ENCODE peak calls at places on chromosomes 4 and X, in four cellular contexts. Y is K562, F is H1, W is GM12878. K is an unnamed sample.

GRCh38 chr4:107500551-107500950 is 219.5 kb downstream of the PAPSS1 start:
- DNase-seq in W (no peak), F (no peak), Y (no peak), K (no peak)

GRCh38 chr4:55312491-55313101 is 33.4 kb upstream of the SRD5A3 start:
- DNase-seq in Y (no peak), W (no peak), F (peak; percentile 23), K (peak; percentile 33)

GRCh38 chrX:107448625-107449468 is 605 bp upstream of the FRMPD3 start:
- DNase-seq in Y (no peak), W (no peak), F (no peak), K (no peak)

GRCh38 chrX:140157611-140158010 is 192.3 kb upstream of the CXorf66 start:
- DNase-seq in W (no peak), Y (no peak), F (no peak), K (no peak)

GRCh38 chr4:177235026-177235425 is 74.6 kb upstream of the NEIL3 start:
- DNase-seq in Y (no peak), F (no peak), W (no peak), K (no peak)

GRCh38 chr4:38691251-38692008 is 27.4 kb downstream of the KLF3 start:
- DNase-seq in F (no peak), Y (no peak), W (no peak), K (no peak)

GRCh38 chr4:186660403-186660802 is 63.3 kb downstream of the FAT1 start:
- DNase-seq in Y (no peak), F (no peak), W (no peak), K (no peak)

GRCh38 chr4:77145806-77146425 is 11.1 kb upstream of the CCNG2 start:
- DNase-seq in F (no peak), Y (no peak), W (no peak), K (no peak)

GRCh38 chr4:72817012-72817411 is 248.0 kb upstream of the ADAMTS3 start:
- DNase-seq in Y (no peak), W (no peak), F (no peak), K (no peak)

GRCh38 chr4:14234330-14234729 is 606.8 kb upstream of the BOD1L1 start:
- DNase-seq in Y (no peak), W (no peak), F (no peak), K (no peak)

GRCh38 chr4:27018910-27019309 is 158.3 kb downstream of the STIM2 start:
- DNase-seq in F (no peak), W (no peak), Y (no peak), K (no peak)

GRCh38 chr4:100311181-100311580 is 120.9 kb upstream of the DDIT4L start:
- DNase-seq in F (no peak), W (no peak), Y (no peak), K (no peak)

GRCh38 chr4:109671350-109671749 is 31.9 kb downstream of the CASP6 start:
- DNase-seq in W (no peak), F (no peak), Y (no peak), K (no peak)

GRCh38 chrX:18166068-18166467 is 54.6 kb downstream of the BEND2 start:
- DNase-seq in Y (no peak), W (no peak), F (no peak), K (no peak)

GRCh38 chr4:104589264-104589868 is 94.7 kb upstream of the CXXC4 start:
- DNase-seq in W (no peak), F (no peak), Y (no peak), K (no peak)

GRCh38 chr4:37555324-37555723 is 130.9 kb downstream of the RELL1 start:
- DNase-seq in W (no peak), Y (no peak), F (no peak), K (no peak)

GRCh38 chrX:121598356-121598755 is 550.9 kb downstream of the GLUD2 start:
- DNase-seq in W (no peak), Y (no peak), F (no peak), K (no peak)

GRCh38 chr4:1207603-1208265 is 35.4 kb upstream of the SPON2 start:
- DNase-seq in Y (no peak), F (no peak), W (no peak), K (no peak)

GRCh38 chr4:92305148-92305877 is 1.5 kb downstream of the GRID2 start:
- DNase-seq in W (no peak), Y (no peak), F (peak; percentile 78), K (no peak)

GRCh38 chr4:92307886-92308285 is 4.1 kb downstream of the GRID2 start:
- DNase-seq in W (no peak), F (no peak), Y (no peak), K (no peak)

GRCh38 chr4:92304636-92305035 is 870 bp downstream of the GRID2 start:
- DNase-seq in Y (no peak), F (no peak), W (no peak), K (no peak)

GRCh38 chr4:92307156-92307555 is 3.4 kb downstream of the GRID2 start:
- DNase-seq in Y (no peak), W (no peak), F (no peak), K (no peak)

GRCh38 chr4:92305878-92306520 is 2.2 kb downstream of the GRID2 start:
- DNase-seq in W (no peak), F (no peak), Y (no peak), K (no peak)
- TF ChIP-seq CREB1 in W (no peak), F (no peak), Y (no peak), K (no peak)

DNA sequence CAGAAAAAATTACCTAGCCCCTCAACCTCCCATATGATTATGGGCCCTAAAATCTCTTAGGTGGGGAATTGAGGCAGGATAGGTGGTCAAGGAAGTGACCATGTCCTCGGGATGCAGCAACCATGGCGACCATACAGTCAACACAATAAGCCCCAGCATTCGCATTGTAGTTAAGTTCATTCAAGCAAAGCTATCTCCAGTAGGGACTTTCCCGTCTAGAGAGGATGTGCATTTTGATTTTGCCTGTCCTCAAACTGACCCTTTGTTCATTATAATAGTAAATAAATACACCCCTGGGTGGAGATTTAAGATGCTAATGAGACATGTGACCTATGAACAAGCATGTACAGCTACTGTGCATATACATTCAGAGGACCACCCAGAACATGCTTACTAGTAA is 74.4 kb downstream of the NUDT11 start:
- DNase-seq in F (no peak), Y (no peak), W (no peak), K (no peak)
- TF ChIP-seq KDM1A in F (no peak), Y (no peak), W (no peak), K (no peak)

DNA sequence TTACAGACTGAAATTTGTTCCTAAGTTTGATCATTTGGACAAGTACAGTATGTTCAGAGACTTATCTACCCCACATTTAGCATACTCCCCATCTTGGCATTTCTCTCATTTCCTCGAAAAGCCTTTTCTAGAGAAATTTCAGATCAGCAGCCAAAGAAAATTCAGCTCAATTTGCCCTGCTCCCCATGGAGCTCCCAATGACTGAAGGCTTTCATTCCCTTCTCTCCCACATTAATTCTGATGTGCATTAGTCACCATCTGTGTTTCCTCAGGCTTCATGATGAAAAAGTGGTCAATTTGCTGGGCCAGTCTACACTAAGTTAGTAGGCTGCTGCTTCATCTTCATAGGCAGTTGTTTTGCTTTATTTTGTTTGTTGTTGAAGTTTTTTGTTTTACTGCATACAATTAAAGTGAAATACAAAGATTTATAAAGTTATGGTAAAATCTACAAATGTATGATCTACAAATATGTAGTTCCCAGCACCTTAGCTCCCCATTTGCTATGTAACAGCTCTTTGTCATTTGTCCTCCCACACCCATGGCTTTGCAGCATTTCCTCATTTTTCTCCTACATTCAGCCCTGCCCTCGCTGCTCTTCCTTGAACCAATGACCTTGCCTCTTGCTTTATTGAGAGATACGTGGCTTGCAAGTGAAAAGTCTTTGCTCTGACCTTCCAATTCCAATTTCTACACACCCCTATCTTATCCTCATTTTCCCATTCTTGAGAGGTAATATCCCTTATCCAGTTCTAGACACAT is 193.9 kb downstream of the ANAPC10 start:
- DNase-seq in Y (no peak), W (no peak), F (no peak), K (no peak)
- TF ChIP-seq CREB1 in Y (no peak), W (no peak), F (no peak), K (no peak)

GRCh38 chr4:145679991-145680455 is at the start of gene C4orf51:
- DNase-seq in W (no peak), Y (no peak), F (no peak), K (peak; percentile 10)
- TF ChIP-seq KDM1A in W (no peak), Y (no peak), F (no peak), K (no peak)